ENCODE peak calls at places on chromosomes 7 and 10, in nine cellular contexts. N, L, T, R, J, H, E, X and C are unnamed samples. For H3K9me3, the result is how much of the 10 kb centered on the place peaks cover.

GRCh38 chr10:79979310-79979972 is 30.5 kb upstream of the SFTPD start:
- DNase-seq in N (no peak), L (no peak), T (no peak), R (no peak), J (no peak), H (no peak), E (no peak), X (no peak), C (peak)

GRCh38 chr10:12888470-12888869 is 113.0 kb downstream of the CCDC3 start:
- DNase-seq in N (no peak), L (no peak), T (no peak), R (no peak), J (no peak), H (no peak), E (no peak), X (no peak), C (no peak)

GRCh38 chr7:96303686-96304443 is 18.0 kb downstream of the SLC25A13 start:
- DNase-seq in N (no peak), L (no peak), T (no peak), R (peak), J (peak), H (no peak), E (no peak), X (no peak), C (no peak)

GRCh38 chr7:1513657-1514095 is 9.5 kb upstream of the INTS1 start:
- DNase-seq in N (peak), L (no peak), T (no peak), R (peak), J (no peak), H (peak), E (no peak), X (no peak), C (no peak)

GRCh38 chr10:99742240-99742639 is 10.2 kb downstream of the CUTC start:
- DNase-seq in N (no peak), L (no peak), T (no peak), R (no peak), J (no peak), H (no peak), E (no peak), X (no peak), C (no peak)

GRCh38 chr7:37908221-37908788 is 8.3 kb downstream of the SFRP4 start:
- DNase-seq in N (no peak), L (no peak), T (no peak), R (peak), J (no peak), H (no peak), E (no peak), X (no peak), C (no peak)

GRCh38 chr7:129698516-129699418 is 87.2 kb downstream of the NRF1 start:
- DNase-seq in N (no peak), L (no peak), T (no peak), R (no peak), J (no peak), H (no peak), E (no peak), X (no peak), C (no peak)

GRCh38 chr10:71494980-71495381 is 98.3 kb downstream of the CDH23 start:
- DNase-seq in N (no peak), L (no peak), T (no peak), R (no peak), J (no peak), H (no peak), E (no peak), X (no peak), C (no peak)

GRCh38 chr7:93044147-93044810 is 73.5 kb downstream of the SAMD9 start:
- DNase-seq in N (no peak), L (no peak), T (peak), R (peak), J (no peak), H (no peak), E (no peak), X (no peak), C (no peak)

GRCh38 chr7:140033036-140033435 is 29.7 kb downstream of the PARP12 start:
- DNase-seq in N (no peak), L (no peak), T (no peak), R (no peak), J (no peak), H (no peak), E (no peak), X (no peak), C (no peak)

GRCh38 chr7:21427861-21428641 is at the start of gene SP4:
- DNase-seq in N (peak), L (peak), T (peak), R (peak), J (peak), H (peak), E (peak), X (peak), C (peak)

GRCh38 chr7:92758796-92759431 is 77.5 kb downstream of the CDK6 start:
- DNase-seq in N (no peak), L (no peak), T (peak), R (no peak), J (no peak), H (no peak), E (no peak), X (no peak), C (no peak)

GRCh38 chr7:1425292-1426136 is 33.8 kb downstream of the MICALL2 start:
- DNase-seq in N (no peak), L (peak), T (peak), R (peak), J (no peak), H (no peak), E (no peak), X (no peak), C (no peak)

GRCh38 chr7:132825222-132825621 is 249.0 kb upstream of the PLXNA4 start:
- DNase-seq in N (no peak), L (no peak), T (no peak), R (no peak), J (no peak), H (no peak), E (no peak), X (no peak), C (no peak)

GRCh38 chr10:110820321-110820814 is 51.4 kb upstream of the PDCD4 start:
- DNase-seq in N (peak), L (no peak), T (no peak), R (peak), J (peak), H (peak), E (no peak), X (no peak), C (peak)

GRCh38 chr10:132833421-132834111 is 47.6 kb upstream of the NKX6-2 start:
- DNase-seq in N (no peak), L (no peak), T (no peak), R (no peak), J (no peak), H (no peak), E (no peak), X (no peak), C (no peak)

GRCh38 chr10:82811621-82812020 is 936.6 kb downstream of the NRG3 start:
- DNase-seq in N (no peak), L (no peak), T (peak), R (peak), J (no peak), H (no peak), E (no peak), X (no peak), C (peak)

GRCh38 chr7:23020742-23021401 is 6.9 kb upstream of the HYCC1 start:
- DNase-seq in N (peak), L (no peak), T (no peak), R (peak), J (no peak), H (no peak), E (no peak), X (no peak), C (no peak)

GRCh38 chr7:28483868-28484267 is 71.5 kb downstream of the CREB5 start:
- DNase-seq in N (no peak), L (no peak), T (no peak), R (no peak), J (no peak), H (no peak), E (no peak), X (no peak), C (no peak)

GRCh38 chr7:1713502-1714484 is 43.7 kb downstream of the ELFN1 start:
- DNase-seq in N (peak), L (no peak), T (peak), R (no peak), J (no peak), H (peak), E (no peak), X (no peak), C (peak)

GRCh38 chr7:66921918-66922486 is 977 bp downstream of the TMEM248 start:
- DNase-seq in N (no peak), L (no peak), T (peak), R (no peak), J (no peak), H (no peak), E (peak), X (peak), C (no peak)

GRCh38 chr7:20598479-20599419 is 16.7 kb upstream of the ABCB5 start:
- DNase-seq in N (no peak), L (peak), T (peak), R (peak), J (no peak), H (no peak), E (peak), X (no peak), C (peak)

GRCh38 chr7:74379938-74380337 is 73.8 kb upstream of the GTF2IRD1 start:
- DNase-seq in N (peak), L (no peak), T (no peak), R (no peak), J (peak), H (peak), E (no peak), X (no peak), C (no peak)

GRCh38 chr10:68296833-68297232 is 35.0 kb upstream of the HNRNPH3 start:
- DNase-seq in N (no peak), L (no peak), T (no peak), R (no peak), J (no peak), H (no peak), E (no peak), X (no peak), C (no peak)

GRCh38 chr10:11049772-11050171 is 32.1 kb downstream of the CELF2 start:
- DNase-seq in N (no peak), L (no peak), T (no peak), R (no peak), J (no peak), H (no peak), E (no peak), X (no peak), C (no peak)

GRCh38 chr10:14476641-14477407 is 146.1 kb upstream of the FRMD4A start:
- DNase-seq in N (no peak), L (no peak), T (no peak), R (peak), J (no peak), H (no peak), E (no peak), X (no peak), C (no peak)

GRCh38 chr10:45235823-45236222 is 79.6 kb downstream of the OR13A1 start:
- DNase-seq in N (no peak), L (no peak), T (no peak), R (peak), J (no peak), H (no peak), E (no peak), X (no peak), C (no peak)

GRCh38 chr7:16989883-16990413 is 108.2 kb upstream of the AGR3 start:
- DNase-seq in N (peak), L (peak), T (no peak), R (peak), J (peak), H (peak), E (no peak), X (no peak), C (peak)

GRCh38 chr10:112949128-112949823 is 771 bp upstream of the TCF7L2 start:
- DNase-seq in N (peak), L (no peak), T (no peak), R (no peak), J (no peak), H (no peak), E (no peak), X (no peak), C (no peak)

GRCh38 chr7:105399043-105399725 is 10.5 kb upstream of the SRPK2 start:
- DNase-seq in N (no peak), L (no peak), T (no peak), R (peak), J (no peak), H (no peak), E (no peak), X (no peak), C (no peak)

GRCh38 chr10:126405239-126405785 is 17.0 kb upstream of the ADAM12 start:
- DNase-seq in N (no peak), L (no peak), T (no peak), R (no peak), J (no peak), H (no peak), E (no peak), X (no peak), C (peak)

GRCh38 chr7:157003445-157004049 is 6.9 kb downstream of the MNX1 start:
- DNase-seq in N (no peak), L (no peak), T (peak), R (no peak), J (no peak), H (no peak), E (no peak), X (no peak), C (no peak)

GRCh38 chr7:144391014-144391413 is 12.5 kb downstream of the NOBOX start:
- DNase-seq in N (no peak), L (no peak), T (no peak), R (no peak), J (no peak), H (no peak), E (no peak), X (no peak), C (no peak)

GRCh38 chr10:85612378-85612775 is 754.2 kb downstream of the GRID1 start:
- DNase-seq in N (no peak), L (no peak), T (no peak), R (no peak), J (no peak), H (no peak), E (peak), X (no peak), C (no peak)

GRCh38 chr7:42671627-42672026 is 240.2 kb downstream of the C7orf25 start:
- DNase-seq in N (no peak), L (no peak), T (no peak), R (peak), J (no peak), H (no peak), E (no peak), X (no peak), C (no peak)

GRCh38 chr7:55476852-55477780 is 95.2 kb downstream of the VOPP1 start:
- DNase-seq in N (no peak), L (no peak), T (no peak), R (no peak), J (no peak), H (no peak), E (no peak), X (no peak), C (no peak)

GRCh38 chr10:90674461-90674860 is 183.4 kb downstream of the HTR7 start:
- DNase-seq in N (no peak), L (no peak), T (no peak), R (no peak), J (no peak), H (no peak), E (no peak), X (no peak), C (no peak)
- H3K27ac ChIP-seq in N (no peak), L (no peak), T (no peak), R (no peak), J (no peak), H (no peak), E (no peak), X (no peak), C (no peak)

GRCh38 chr7:127589901-127590300 is 1.7 kb downstream of the ARF5 start:
- DNase-seq in N (no peak), L (no peak), T (no peak), R (no peak), J (no peak), H (no peak), E (no peak), X (no peak), C (no peak)
- H3K4me3 ChIP-seq in N (no peak), L (no peak), T (no peak), R (no peak), J (no peak), H (no peak), E (no peak), X (no peak), C (no peak)

GRCh38 chr7:158067931-158068482 is 519.6 kb downstream of the PTPRN2 start:
- DNase-seq in N (no peak), L (no peak), T (no peak), R (no peak), J (no peak), H (no peak), E (no peak), X (no peak), C (no peak)
- H3K9me3 ChIP-seq in N (under half), L (under half), T (under half), R (under half), J (under half), H (under half), E (under half), X (under half), C (under half)

GRCh38 chr7:29807179-29807841 is 1.0 kb downstream of the WIPF3 start:
- DNase-seq in N (peak), L (peak), T (peak), R (peak), J (no peak), H (peak), E (no peak), X (no peak), C (peak)

GRCh38 chr7:29806793-29807178 is 478 bp downstream of the WIPF3 start:
- DNase-seq in N (no peak), L (peak), T (peak), R (no peak), J (no peak), H (no peak), E (no peak), X (no peak), C (no peak)

GRCh38 chr7:29809533-29810155 is 3.3 kb downstream of the WIPF3 start:
- DNase-seq in N (no peak), L (no peak), T (no peak), R (no peak), J (no peak), H (no peak), E (no peak), X (no peak), C (peak)

GRCh38 chr7:29806131-29806792 is at the start of gene WIPF3:
- DNase-seq in N (peak), L (peak), T (peak), R (peak), J (no peak), H (peak), E (no peak), X (no peak), C (peak)

DNA sequence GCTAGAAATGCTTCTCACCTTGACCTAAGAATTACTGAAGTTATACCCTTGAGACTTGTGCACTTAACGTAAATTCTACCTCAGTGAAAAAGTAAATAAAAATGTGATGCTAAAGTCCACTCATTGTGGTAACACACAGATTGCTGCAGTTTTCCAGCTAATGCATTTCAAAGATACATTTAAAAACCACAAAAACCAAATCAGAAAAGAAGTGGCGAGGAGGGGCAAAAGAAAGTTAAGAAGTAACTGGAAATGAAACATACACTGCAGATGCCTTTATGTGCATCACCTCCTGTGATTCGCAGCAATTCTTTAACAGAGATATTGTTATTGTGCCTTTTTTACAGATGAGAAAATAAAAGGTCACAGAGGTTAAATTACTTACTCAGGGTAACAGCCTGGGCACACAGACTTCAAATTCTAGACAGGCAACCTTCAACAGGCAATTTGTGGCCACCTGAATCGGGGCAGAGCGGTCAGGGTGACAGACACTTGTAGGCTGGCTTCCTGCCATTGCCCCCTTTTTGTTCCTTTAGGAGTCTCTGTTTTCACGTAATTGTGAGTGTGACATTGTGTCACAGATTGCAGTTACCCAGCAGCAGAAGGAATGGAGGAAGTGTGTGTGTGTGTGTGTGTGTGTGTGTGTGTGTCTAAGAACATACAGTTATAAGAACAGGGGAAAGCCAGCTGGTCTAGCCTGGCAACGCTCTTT is 1.9 kb downstream of the WIPF3 start:
- DNase-seq in N (no peak), L (no peak), T (no peak), R (no peak), J (no peak), H (no peak), E (no peak), X (no peak), C (no peak)
- H3K27ac ChIP-seq in N (no peak), L (no peak), T (no peak), R (no peak), J (no peak), H (no peak), E (no peak), X (no peak), C (no peak)

GRCh38 chr10:43398939-43399871 is 9.8 kb downstream of the HNRNPF start:
- DNase-seq in N (no peak), L (no peak), T (no peak), R (peak), J (no peak), H (no peak), E (no peak), X (no peak), C (no peak)

GRCh38 chr10:43396928-43397624 is 11.9 kb downstream of the HNRNPF start:
- DNase-seq in N (peak), L (peak), T (peak), R (peak), J (peak), H (peak), E (peak), X (peak), C (peak)

GRCh38 chr10:43402176-43402575 is 6.8 kb downstream of the HNRNPF start:
- DNase-seq in N (no peak), L (no peak), T (no peak), R (no peak), J (no peak), H (no peak), E (no peak), X (no peak), C (no peak)

GRCh38 chr10:43401627-43402026 is 7.4 kb downstream of the HNRNPF start:
- DNase-seq in N (no peak), L (no peak), T (peak), R (no peak), J (no peak), H (no peak), E (no peak), X (no peak), C (no peak)

DNA sequence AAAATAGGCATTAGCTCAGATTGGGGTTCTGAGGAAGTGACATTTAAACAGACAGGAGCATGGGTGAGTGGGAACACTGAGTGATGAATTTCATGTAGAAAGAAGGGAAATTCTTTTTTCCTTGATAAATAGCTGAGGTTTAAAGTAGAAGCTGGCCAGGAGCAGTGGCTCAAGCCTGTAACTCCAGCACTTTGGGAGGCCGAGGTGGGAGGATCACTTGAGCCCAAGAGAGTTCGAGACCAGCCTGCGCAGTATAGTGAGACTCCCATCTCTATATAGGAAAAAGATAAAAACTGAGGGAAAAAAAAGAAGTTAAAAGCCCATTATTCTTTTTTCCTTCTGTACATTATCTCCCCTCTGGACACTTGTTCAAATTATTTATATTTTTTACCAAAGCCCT is 9.1 kb downstream of the HNRNPF start:
- DNase-seq in N (no peak), L (no peak), T (no peak), R (no peak), J (no peak), H (no peak), E (no peak), X (no peak), C (no peak)
- H3K4me3 ChIP-seq in N (no peak), L (no peak), T (no peak), R (no peak), J (no peak), H (no peak), E (peak), X (no peak), C (no peak)